ENCODE peak calls at places on chromosome 9, in ten cellular contexts. One of them, this sample, is unnamed.

GRCh38 chr9:134188421-134189166 is 24.2 kb upstream of the RNU6ATAC start:
- DNase-seq in activated naive CD4-positive, alpha-beta T cell treated with anti-CD3 and anti-CD28 coated beads, Interleukin-2, amount 10 ng/mL, durations not matched to agents 7 days and 5 days: no peak
- DNase-seq in nucleus accumbens: no peak
- DNase-seq in stimulated activated naive CD4-positive, alpha-beta T cell: no peak
- DNase-seq in EH: peak; percentile 19
- DNase-seq in AG08395: peak; percentile 34
- DNase-seq in body of pancreas: no peak
- DNase-seq in stimulated activated CD8-positive, alpha-beta memory T cell treated with anti-CD3 and anti-CD28 coated beads, Interleukin-7, amount 100 ng/mL, for 24 hours: no peak
- DNase-seq in GM12892: peak; percentile 6
- DNase-seq in stimulated activated effector memory CD8-positive, alpha-beta T cell treated with anti-CD3 and anti-CD28 coated beads, Interleukin-12 subunit alpha, Interleukin-12 subunit beta, amount 100 ng/mL, for 72 hours: no peak
- DNase-seq in this sample: no peak

GRCh38 chr9:135926402-135927194 is 19.3 kb upstream of the CAMSAP1 start:
- DNase-seq in nucleus accumbens: no peak
- DNase-seq in AG08395: peak; percentile 96
- DNase-seq in stimulated activated CD8-positive, alpha-beta memory T cell treated with anti-CD3 and anti-CD28 coated beads, Interleukin-7, amount 100 ng/mL, for 24 hours: peak; percentile 45
- DNase-seq in stimulated activated effector memory CD8-positive, alpha-beta T cell treated with anti-CD3 and anti-CD28 coated beads, Interleukin-12 subunit alpha, Interleukin-12 subunit beta, amount 100 ng/mL, for 72 hours: peak; percentile 65
- DNase-seq in EH: peak; percentile 94
- DNase-seq in GM12892: no peak
- DNase-seq in body of pancreas: no peak
- DNase-seq in stimulated activated naive CD4-positive, alpha-beta T cell: no peak
- DNase-seq in activated naive CD4-positive, alpha-beta T cell treated with anti-CD3 and anti-CD28 coated beads, Interleukin-2, amount 10 ng/mL, durations not matched to agents 7 days and 5 days: peak; percentile 41
- DNase-seq in this sample: peak; percentile 82

GRCh38 chr9:86193088-86193487 is 66.4 kb downstream of the C9orf153 start:
- DNase-seq in body of pancreas: no peak
- DNase-seq in activated naive CD4-positive, alpha-beta T cell treated with anti-CD3 and anti-CD28 coated beads, Interleukin-2, amount 10 ng/mL, durations not matched to agents 7 days and 5 days: no peak
- DNase-seq in nucleus accumbens: no peak
- DNase-seq in stimulated activated effector memory CD8-positive, alpha-beta T cell treated with anti-CD3 and anti-CD28 coated beads, Interleukin-12 subunit alpha, Interleukin-12 subunit beta, amount 100 ng/mL, for 72 hours: no peak
- DNase-seq in EH: no peak
- DNase-seq in stimulated activated naive CD4-positive, alpha-beta T cell: no peak
- DNase-seq in GM12892: no peak
- DNase-seq in AG08395: no peak
- DNase-seq in stimulated activated CD8-positive, alpha-beta memory T cell treated with anti-CD3 and anti-CD28 coated beads, Interleukin-7, amount 100 ng/mL, for 24 hours: no peak
- DNase-seq in this sample: no peak

GRCh38 chr9:95044731-95045508 is 272.6 kb downstream of the FANCC start:
- DNase-seq in nucleus accumbens: no peak
- DNase-seq in body of pancreas: peak; percentile 87
- DNase-seq in stimulated activated CD8-positive, alpha-beta memory T cell treated with anti-CD3 and anti-CD28 coated beads, Interleukin-7, amount 100 ng/mL, for 24 hours: no peak
- DNase-seq in stimulated activated effector memory CD8-positive, alpha-beta T cell treated with anti-CD3 and anti-CD28 coated beads, Interleukin-12 subunit alpha, Interleukin-12 subunit beta, amount 100 ng/mL, for 72 hours: no peak
- DNase-seq in activated naive CD4-positive, alpha-beta T cell treated with anti-CD3 and anti-CD28 coated beads, Interleukin-2, amount 10 ng/mL, durations not matched to agents 7 days and 5 days: no peak
- DNase-seq in GM12892: no peak
- DNase-seq in AG08395: no peak
- DNase-seq in stimulated activated naive CD4-positive, alpha-beta T cell: no peak
- DNase-seq in EH: peak; percentile 66
- DNase-seq in this sample: no peak

GRCh38 chr9:87830446-87830845 is 52.2 kb upstream of the SPATA31E1 start:
- DNase-seq in GM12892: no peak
- DNase-seq in stimulated activated naive CD4-positive, alpha-beta T cell: no peak
- DNase-seq in activated naive CD4-positive, alpha-beta T cell treated with anti-CD3 and anti-CD28 coated beads, Interleukin-2, amount 10 ng/mL, durations not matched to agents 7 days and 5 days: no peak
- DNase-seq in stimulated activated effector memory CD8-positive, alpha-beta T cell treated with anti-CD3 and anti-CD28 coated beads, Interleukin-12 subunit alpha, Interleukin-12 subunit beta, amount 100 ng/mL, for 72 hours: no peak
- DNase-seq in stimulated activated CD8-positive, alpha-beta memory T cell treated with anti-CD3 and anti-CD28 coated beads, Interleukin-7, amount 100 ng/mL, for 24 hours: no peak
- DNase-seq in body of pancreas: no peak
- DNase-seq in AG08395: no peak
- DNase-seq in nucleus accumbens: no peak
- DNase-seq in EH: no peak
- DNase-seq in this sample: no peak

GRCh38 chr9:128007566-128008138 is 26.9 kb upstream of the EEIG1 start:
- DNase-seq in stimulated activated effector memory CD8-positive, alpha-beta T cell treated with anti-CD3 and anti-CD28 coated beads, Interleukin-12 subunit alpha, Interleukin-12 subunit beta, amount 100 ng/mL, for 72 hours: peak; percentile 47
- DNase-seq in stimulated activated CD8-positive, alpha-beta memory T cell treated with anti-CD3 and anti-CD28 coated beads, Interleukin-7, amount 100 ng/mL, for 24 hours: peak; percentile 68
- DNase-seq in nucleus accumbens: no peak
- DNase-seq in activated naive CD4-positive, alpha-beta T cell treated with anti-CD3 and anti-CD28 coated beads, Interleukin-2, amount 10 ng/mL, durations not matched to agents 7 days and 5 days: peak; percentile 92
- DNase-seq in AG08395: peak; percentile 39
- DNase-seq in EH: peak; percentile 58
- DNase-seq in stimulated activated naive CD4-positive, alpha-beta T cell: peak; percentile 91
- DNase-seq in body of pancreas: peak; percentile 57
- DNase-seq in GM12892: peak; percentile 58
- DNase-seq in this sample: peak; percentile 63

GRCh38 chr9:100474082-100474949 is 1.4 kb downstream of the TMEFF1 start:
- DNase-seq in nucleus accumbens: no peak
- DNase-seq in body of pancreas: no peak
- DNase-seq in AG08395: no peak
- DNase-seq in stimulated activated CD8-positive, alpha-beta memory T cell treated with anti-CD3 and anti-CD28 coated beads, Interleukin-7, amount 100 ng/mL, for 24 hours: no peak
- DNase-seq in EH: peak; percentile 10
- DNase-seq in activated naive CD4-positive, alpha-beta T cell treated with anti-CD3 and anti-CD28 coated beads, Interleukin-2, amount 10 ng/mL, durations not matched to agents 7 days and 5 days: no peak
- DNase-seq in stimulated activated effector memory CD8-positive, alpha-beta T cell treated with anti-CD3 and anti-CD28 coated beads, Interleukin-12 subunit alpha, Interleukin-12 subunit beta, amount 100 ng/mL, for 72 hours: no peak
- DNase-seq in GM12892: no peak
- DNase-seq in stimulated activated naive CD4-positive, alpha-beta T cell: no peak
- DNase-seq in this sample: no peak

GRCh38 chr9:33234511-33235467 is 5.2 kb upstream of the SPINK4 start:
- DNase-seq in stimulated activated naive CD4-positive, alpha-beta T cell: no peak
- DNase-seq in nucleus accumbens: no peak
- DNase-seq in activated naive CD4-positive, alpha-beta T cell treated with anti-CD3 and anti-CD28 coated beads, Interleukin-2, amount 10 ng/mL, durations not matched to agents 7 days and 5 days: no peak
- DNase-seq in stimulated activated effector memory CD8-positive, alpha-beta T cell treated with anti-CD3 and anti-CD28 coated beads, Interleukin-12 subunit alpha, Interleukin-12 subunit beta, amount 100 ng/mL, for 72 hours: no peak
- DNase-seq in body of pancreas: peak; percentile 50
- DNase-seq in EH: peak; percentile 40
- DNase-seq in GM12892: no peak
- DNase-seq in AG08395: no peak
- DNase-seq in stimulated activated CD8-positive, alpha-beta memory T cell treated with anti-CD3 and anti-CD28 coated beads, Interleukin-7, amount 100 ng/mL, for 24 hours: no peak
- DNase-seq in this sample: no peak

GRCh38 chr9:69496803-69497450 is 171.9 kb downstream of the ENTREP1 start:
- DNase-seq in AG08395: no peak
- DNase-seq in EH: no peak
- DNase-seq in stimulated activated CD8-positive, alpha-beta memory T cell treated with anti-CD3 and anti-CD28 coated beads, Interleukin-7, amount 100 ng/mL, for 24 hours: no peak
- DNase-seq in stimulated activated naive CD4-positive, alpha-beta T cell: no peak
- DNase-seq in nucleus accumbens: no peak
- DNase-seq in GM12892: no peak
- DNase-seq in body of pancreas: no peak
- DNase-seq in stimulated activated effector memory CD8-positive, alpha-beta T cell treated with anti-CD3 and anti-CD28 coated beads, Interleukin-12 subunit alpha, Interleukin-12 subunit beta, amount 100 ng/mL, for 72 hours: no peak
- DNase-seq in activated naive CD4-positive, alpha-beta T cell treated with anti-CD3 and anti-CD28 coated beads, Interleukin-2, amount 10 ng/mL, durations not matched to agents 7 days and 5 days: no peak
- DNase-seq in this sample: no peak

GRCh38 chr9:73233359-73233758 is 81.7 kb downstream of the ANXA1 start:
- DNase-seq in nucleus accumbens: no peak
- DNase-seq in activated naive CD4-positive, alpha-beta T cell treated with anti-CD3 and anti-CD28 coated beads, Interleukin-2, amount 10 ng/mL, durations not matched to agents 7 days and 5 days: no peak
- DNase-seq in body of pancreas: no peak
- DNase-seq in EH: no peak
- DNase-seq in stimulated activated effector memory CD8-positive, alpha-beta T cell treated with anti-CD3 and anti-CD28 coated beads, Interleukin-12 subunit alpha, Interleukin-12 subunit beta, amount 100 ng/mL, for 72 hours: no peak
- DNase-seq in stimulated activated naive CD4-positive, alpha-beta T cell: no peak
- DNase-seq in AG08395: no peak
- DNase-seq in stimulated activated CD8-positive, alpha-beta memory T cell treated with anti-CD3 and anti-CD28 coated beads, Interleukin-7, amount 100 ng/mL, for 24 hours: no peak
- DNase-seq in GM12892: no peak
- DNase-seq in this sample: no peak

GRCh38 chr9:21690561-21690960 is 111.9 kb upstream of the MTAP start:
- DNase-seq in GM12892: no peak
- DNase-seq in nucleus accumbens: no peak
- DNase-seq in stimulated activated naive CD4-positive, alpha-beta T cell: no peak
- DNase-seq in stimulated activated CD8-positive, alpha-beta memory T cell treated with anti-CD3 and anti-CD28 coated beads, Interleukin-7, amount 100 ng/mL, for 24 hours: no peak
- DNase-seq in EH: peak; percentile 58
- DNase-seq in stimulated activated effector memory CD8-positive, alpha-beta T cell treated with anti-CD3 and anti-CD28 coated beads, Interleukin-12 subunit alpha, Interleukin-12 subunit beta, amount 100 ng/mL, for 72 hours: no peak
- DNase-seq in AG08395: peak; percentile 28
- DNase-seq in body of pancreas: no peak
- DNase-seq in activated naive CD4-positive, alpha-beta T cell treated with anti-CD3 and anti-CD28 coated beads, Interleukin-2, amount 10 ng/mL, durations not matched to agents 7 days and 5 days: no peak
- DNase-seq in this sample: peak; percentile 88

GRCh38 chr9:132410642-132411041 is 631 bp downstream of the CFAP77 start:
- DNase-seq in activated naive CD4-positive, alpha-beta T cell treated with anti-CD3 and anti-CD28 coated beads, Interleukin-2, amount 10 ng/mL, durations not matched to agents 7 days and 5 days: peak; percentile 43
- DNase-seq in stimulated activated effector memory CD8-positive, alpha-beta T cell treated with anti-CD3 and anti-CD28 coated beads, Interleukin-12 subunit alpha, Interleukin-12 subunit beta, amount 100 ng/mL, for 72 hours: no peak
- DNase-seq in nucleus accumbens: no peak
- DNase-seq in GM12892: no peak
- DNase-seq in stimulated activated naive CD4-positive, alpha-beta T cell: no peak
- DNase-seq in body of pancreas: no peak
- DNase-seq in stimulated activated CD8-positive, alpha-beta memory T cell treated with anti-CD3 and anti-CD28 coated beads, Interleukin-7, amount 100 ng/mL, for 24 hours: no peak
- DNase-seq in EH: no peak
- DNase-seq in AG08395: no peak
- DNase-seq in this sample: no peak

GRCh38 chr9:83722726-83723495 is 15.2 kb upstream of the UBQLN1 start:
- DNase-seq in stimulated activated naive CD4-positive, alpha-beta T cell: no peak
- DNase-seq in stimulated activated effector memory CD8-positive, alpha-beta T cell treated with anti-CD3 and anti-CD28 coated beads, Interleukin-12 subunit alpha, Interleukin-12 subunit beta, amount 100 ng/mL, for 72 hours: no peak
- DNase-seq in GM12892: no peak
- DNase-seq in stimulated activated CD8-positive, alpha-beta memory T cell treated with anti-CD3 and anti-CD28 coated beads, Interleukin-7, amount 100 ng/mL, for 24 hours: no peak
- DNase-seq in EH: no peak
- DNase-seq in body of pancreas: no peak
- DNase-seq in activated naive CD4-positive, alpha-beta T cell treated with anti-CD3 and anti-CD28 coated beads, Interleukin-2, amount 10 ng/mL, durations not matched to agents 7 days and 5 days: no peak
- DNase-seq in AG08395: no peak
- DNase-seq in nucleus accumbens: no peak
- DNase-seq in this sample: peak; percentile 11

GRCh38 chr9:105146677-105147076 is 97.8 kb upstream of the SLC44A1 start:
- DNase-seq in stimulated activated naive CD4-positive, alpha-beta T cell: no peak
- DNase-seq in AG08395: no peak
- DNase-seq in body of pancreas: no peak
- DNase-seq in GM12892: no peak
- DNase-seq in activated naive CD4-positive, alpha-beta T cell treated with anti-CD3 and anti-CD28 coated beads, Interleukin-2, amount 10 ng/mL, durations not matched to agents 7 days and 5 days: no peak
- DNase-seq in nucleus accumbens: no peak
- DNase-seq in stimulated activated CD8-positive, alpha-beta memory T cell treated with anti-CD3 and anti-CD28 coated beads, Interleukin-7, amount 100 ng/mL, for 24 hours: no peak
- DNase-seq in stimulated activated effector memory CD8-positive, alpha-beta T cell treated with anti-CD3 and anti-CD28 coated beads, Interleukin-12 subunit alpha, Interleukin-12 subunit beta, amount 100 ng/mL, for 72 hours: no peak
- DNase-seq in EH: peak; percentile 38
- DNase-seq in this sample: no peak

GRCh38 chr9:82584349-82584846 is 478.5 kb downstream of the RASEF start:
- DNase-seq in EH: peak; percentile 26
- DNase-seq in stimulated activated CD8-positive, alpha-beta memory T cell treated with anti-CD3 and anti-CD28 coated beads, Interleukin-7, amount 100 ng/mL, for 24 hours: no peak
- DNase-seq in AG08395: no peak
- DNase-seq in body of pancreas: no peak
- DNase-seq in stimulated activated effector memory CD8-positive, alpha-beta T cell treated with anti-CD3 and anti-CD28 coated beads, Interleukin-12 subunit alpha, Interleukin-12 subunit beta, amount 100 ng/mL, for 72 hours: no peak
- DNase-seq in stimulated activated naive CD4-positive, alpha-beta T cell: no peak
- DNase-seq in nucleus accumbens: no peak
- DNase-seq in GM12892: no peak
- DNase-seq in activated naive CD4-positive, alpha-beta T cell treated with anti-CD3 and anti-CD28 coated beads, Interleukin-2, amount 10 ng/mL, durations not matched to agents 7 days and 5 days: no peak
- DNase-seq in this sample: peak; percentile 26

GRCh38 chr9:70081120-70081495 is 37.5 kb downstream of the MAMDC2 start:
- DNase-seq in EH: peak; percentile 80
- DNase-seq in GM12892: no peak
- DNase-seq in body of pancreas: no peak
- DNase-seq in nucleus accumbens: no peak
- DNase-seq in stimulated activated effector memory CD8-positive, alpha-beta T cell treated with anti-CD3 and anti-CD28 coated beads, Interleukin-12 subunit alpha, Interleukin-12 subunit beta, amount 100 ng/mL, for 72 hours: no peak
- DNase-seq in stimulated activated CD8-positive, alpha-beta memory T cell treated with anti-CD3 and anti-CD28 coated beads, Interleukin-7, amount 100 ng/mL, for 24 hours: no peak
- DNase-seq in activated naive CD4-positive, alpha-beta T cell treated with anti-CD3 and anti-CD28 coated beads, Interleukin-2, amount 10 ng/mL, durations not matched to agents 7 days and 5 days: no peak
- DNase-seq in AG08395: no peak
- DNase-seq in stimulated activated naive CD4-positive, alpha-beta T cell: no peak
- DNase-seq in this sample: peak; percentile 91

GRCh38 chr9:78592866-78593265 is 295.9 kb downstream of the PSAT1 start:
- DNase-seq in stimulated activated effector memory CD8-positive, alpha-beta T cell treated with anti-CD3 and anti-CD28 coated beads, Interleukin-12 subunit alpha, Interleukin-12 subunit beta, amount 100 ng/mL, for 72 hours: no peak
- DNase-seq in GM12892: no peak
- DNase-seq in activated naive CD4-positive, alpha-beta T cell treated with anti-CD3 and anti-CD28 coated beads, Interleukin-2, amount 10 ng/mL, durations not matched to agents 7 days and 5 days: no peak
- DNase-seq in nucleus accumbens: no peak
- DNase-seq in stimulated activated CD8-positive, alpha-beta memory T cell treated with anti-CD3 and anti-CD28 coated beads, Interleukin-7, amount 100 ng/mL, for 24 hours: no peak
- DNase-seq in EH: peak; percentile 94
- DNase-seq in AG08395: peak; percentile 47
- DNase-seq in stimulated activated naive CD4-positive, alpha-beta T cell: no peak
- DNase-seq in body of pancreas: no peak
- DNase-seq in this sample: peak; percentile 75

GRCh38 chr9:135065151-135065550 is 22.3 kb upstream of the OLFM1 start:
- DNase-seq in stimulated activated naive CD4-positive, alpha-beta T cell: no peak
- DNase-seq in AG08395: no peak
- DNase-seq in stimulated activated CD8-positive, alpha-beta memory T cell treated with anti-CD3 and anti-CD28 coated beads, Interleukin-7, amount 100 ng/mL, for 24 hours: no peak
- DNase-seq in nucleus accumbens: no peak
- DNase-seq in stimulated activated effector memory CD8-positive, alpha-beta T cell treated with anti-CD3 and anti-CD28 coated beads, Interleukin-12 subunit alpha, Interleukin-12 subunit beta, amount 100 ng/mL, for 72 hours: no peak
- DNase-seq in activated naive CD4-positive, alpha-beta T cell treated with anti-CD3 and anti-CD28 coated beads, Interleukin-2, amount 10 ng/mL, durations not matched to agents 7 days and 5 days: no peak
- DNase-seq in GM12892: no peak
- DNase-seq in EH: no peak
- DNase-seq in body of pancreas: peak; percentile 5
- DNase-seq in this sample: no peak

GRCh38 chr9:14193338-14193980 is 120.5 kb downstream of the NFIB start:
- DNase-seq in AG08395: no peak
- DNase-seq in GM12892: no peak
- DNase-seq in stimulated activated effector memory CD8-positive, alpha-beta T cell treated with anti-CD3 and anti-CD28 coated beads, Interleukin-12 subunit alpha, Interleukin-12 subunit beta, amount 100 ng/mL, for 72 hours: no peak
- DNase-seq in body of pancreas: no peak
- DNase-seq in activated naive CD4-positive, alpha-beta T cell treated with anti-CD3 and anti-CD28 coated beads, Interleukin-2, amount 10 ng/mL, durations not matched to agents 7 days and 5 days: no peak
- DNase-seq in nucleus accumbens: no peak
- DNase-seq in stimulated activated naive CD4-positive, alpha-beta T cell: no peak
- DNase-seq in EH: no peak
- DNase-seq in stimulated activated CD8-positive, alpha-beta memory T cell treated with anti-CD3 and anti-CD28 coated beads, Interleukin-7, amount 100 ng/mL, for 24 hours: no peak
- DNase-seq in this sample: no peak

GRCh38 chr9:73683862-73684591 is 532.4 kb downstream of the ANXA1 start:
- DNase-seq in AG08395: peak; percentile 13
- DNase-seq in body of pancreas: no peak
- DNase-seq in GM12892: no peak
- DNase-seq in stimulated activated CD8-positive, alpha-beta memory T cell treated with anti-CD3 and anti-CD28 coated beads, Interleukin-7, amount 100 ng/mL, for 24 hours: no peak
- DNase-seq in stimulated activated naive CD4-positive, alpha-beta T cell: no peak
- DNase-seq in EH: peak; percentile 48
- DNase-seq in stimulated activated effector memory CD8-positive, alpha-beta T cell treated with anti-CD3 and anti-CD28 coated beads, Interleukin-12 subunit alpha, Interleukin-12 subunit beta, amount 100 ng/mL, for 72 hours: no peak
- DNase-seq in activated naive CD4-positive, alpha-beta T cell treated with anti-CD3 and anti-CD28 coated beads, Interleukin-2, amount 10 ng/mL, durations not matched to agents 7 days and 5 days: no peak
- DNase-seq in nucleus accumbens: no peak
- DNase-seq in this sample: peak; percentile 57

GRCh38 chr9:110919609-110920008 is 118.7 kb downstream of the LPAR1 start:
- DNase-seq in stimulated activated CD8-positive, alpha-beta memory T cell treated with anti-CD3 and anti-CD28 coated beads, Interleukin-7, amount 100 ng/mL, for 24 hours: no peak
- DNase-seq in nucleus accumbens: no peak
- DNase-seq in AG08395: peak; percentile 76
- DNase-seq in EH: peak; percentile 96
- DNase-seq in stimulated activated naive CD4-positive, alpha-beta T cell: no peak
- DNase-seq in stimulated activated effector memory CD8-positive, alpha-beta T cell treated with anti-CD3 and anti-CD28 coated beads, Interleukin-12 subunit alpha, Interleukin-12 subunit beta, amount 100 ng/mL, for 72 hours: no peak
- DNase-seq in body of pancreas: no peak
- DNase-seq in activated naive CD4-positive, alpha-beta T cell treated with anti-CD3 and anti-CD28 coated beads, Interleukin-2, amount 10 ng/mL, durations not matched to agents 7 days and 5 days: no peak
- DNase-seq in GM12892: no peak
- DNase-seq in this sample: peak; percentile 79

GRCh38 chr9:100070071-100070470 is 28.7 kb downstream of the ERP44 start:
- DNase-seq in body of pancreas: no peak
- DNase-seq in GM12892: no peak
- DNase-seq in activated naive CD4-positive, alpha-beta T cell treated with anti-CD3 and anti-CD28 coated beads, Interleukin-2, amount 10 ng/mL, durations not matched to agents 7 days and 5 days: no peak
- DNase-seq in stimulated activated naive CD4-positive, alpha-beta T cell: no peak
- DNase-seq in AG08395: no peak
- DNase-seq in nucleus accumbens: no peak
- DNase-seq in EH: no peak
- DNase-seq in stimulated activated effector memory CD8-positive, alpha-beta T cell treated with anti-CD3 and anti-CD28 coated beads, Interleukin-12 subunit alpha, Interleukin-12 subunit beta, amount 100 ng/mL, for 72 hours: no peak
- DNase-seq in stimulated activated CD8-positive, alpha-beta memory T cell treated with anti-CD3 and anti-CD28 coated beads, Interleukin-7, amount 100 ng/mL, for 24 hours: no peak
- DNase-seq in this sample: no peak

GRCh38 chr9:79477955-79478751 is 93.6 kb upstream of the TLE4 start:
- DNase-seq in stimulated activated CD8-positive, alpha-beta memory T cell treated with anti-CD3 and anti-CD28 coated beads, Interleukin-7, amount 100 ng/mL, for 24 hours: no peak
- DNase-seq in stimulated activated effector memory CD8-positive, alpha-beta T cell treated with anti-CD3 and anti-CD28 coated beads, Interleukin-12 subunit alpha, Interleukin-12 subunit beta, amount 100 ng/mL, for 72 hours: no peak
- DNase-seq in body of pancreas: peak; percentile 15
- DNase-seq in GM12892: no peak
- DNase-seq in activated naive CD4-positive, alpha-beta T cell treated with anti-CD3 and anti-CD28 coated beads, Interleukin-2, amount 10 ng/mL, durations not matched to agents 7 days and 5 days: peak; percentile 20
- DNase-seq in EH: peak; percentile 24
- DNase-seq in AG08395: peak; percentile 9
- DNase-seq in nucleus accumbens: peak; percentile 6
- DNase-seq in stimulated activated naive CD4-positive, alpha-beta T cell: peak; percentile 3
- DNase-seq in this sample: peak; percentile 20

GRCh38 chr9:35424356-35425352 is 65.3 kb upstream of the RUSC2 start:
- DNase-seq in GM12892: no peak
- DNase-seq in body of pancreas: no peak
- DNase-seq in stimulated activated CD8-positive, alpha-beta memory T cell treated with anti-CD3 and anti-CD28 coated beads, Interleukin-7, amount 100 ng/mL, for 24 hours: no peak
- DNase-seq in activated naive CD4-positive, alpha-beta T cell treated with anti-CD3 and anti-CD28 coated beads, Interleukin-2, amount 10 ng/mL, durations not matched to agents 7 days and 5 days: no peak
- DNase-seq in stimulated activated naive CD4-positive, alpha-beta T cell: no peak
- DNase-seq in nucleus accumbens: no peak
- DNase-seq in EH: no peak
- DNase-seq in stimulated activated effector memory CD8-positive, alpha-beta T cell treated with anti-CD3 and anti-CD28 coated beads, Interleukin-12 subunit alpha, Interleukin-12 subunit beta, amount 100 ng/mL, for 72 hours: no peak
- DNase-seq in AG08395: no peak
- DNase-seq in this sample: no peak

GRCh38 chr9:129891519-129891918 is 56.3 kb downstream of the USP20 start:
- DNase-seq in AG08395: no peak
- DNase-seq in stimulated activated naive CD4-positive, alpha-beta T cell: no peak
- DNase-seq in EH: no peak
- DNase-seq in nucleus accumbens: no peak
- DNase-seq in body of pancreas: no peak
- DNase-seq in stimulated activated CD8-positive, alpha-beta memory T cell treated with anti-CD3 and anti-CD28 coated beads, Interleukin-7, amount 100 ng/mL, for 24 hours: no peak
- DNase-seq in activated naive CD4-positive, alpha-beta T cell treated with anti-CD3 and anti-CD28 coated beads, Interleukin-2, amount 10 ng/mL, durations not matched to agents 7 days and 5 days: no peak
- DNase-seq in GM12892: no peak
- DNase-seq in stimulated activated effector memory CD8-positive, alpha-beta T cell treated with anti-CD3 and anti-CD28 coated beads, Interleukin-12 subunit alpha, Interleukin-12 subunit beta, amount 100 ng/mL, for 72 hours: no peak
- DNase-seq in this sample: no peak

GRCh38 chr9:94443039-94443722 is 111.7 kb upstream of the PCAT7 start:
- DNase-seq in GM12892: no peak
- DNase-seq in stimulated activated CD8-positive, alpha-beta memory T cell treated with anti-CD3 and anti-CD28 coated beads, Interleukin-7, amount 100 ng/mL, for 24 hours: no peak
- DNase-seq in activated naive CD4-positive, alpha-beta T cell treated with anti-CD3 and anti-CD28 coated beads, Interleukin-2, amount 10 ng/mL, durations not matched to agents 7 days and 5 days: no peak
- DNase-seq in stimulated activated effector memory CD8-positive, alpha-beta T cell treated with anti-CD3 and anti-CD28 coated beads, Interleukin-12 subunit alpha, Interleukin-12 subunit beta, amount 100 ng/mL, for 72 hours: no peak
- DNase-seq in EH: no peak
- DNase-seq in AG08395: no peak
- DNase-seq in nucleus accumbens: no peak
- DNase-seq in body of pancreas: no peak
- DNase-seq in stimulated activated naive CD4-positive, alpha-beta T cell: no peak
- DNase-seq in this sample: no peak

GRCh38 chr9:97386733-97387503 is 25.0 kb upstream of the TDRD7 start:
- DNase-seq in GM12892: peak; percentile 66
- DNase-seq in EH: peak; percentile 69
- DNase-seq in stimulated activated effector memory CD8-positive, alpha-beta T cell treated with anti-CD3 and anti-CD28 coated beads, Interleukin-12 subunit alpha, Interleukin-12 subunit beta, amount 100 ng/mL, for 72 hours: peak; percentile 85
- DNase-seq in stimulated activated naive CD4-positive, alpha-beta T cell: peak; percentile 54
- DNase-seq in nucleus accumbens: peak; percentile 41
- DNase-seq in stimulated activated CD8-positive, alpha-beta memory T cell treated with anti-CD3 and anti-CD28 coated beads, Interleukin-7, amount 100 ng/mL, for 24 hours: peak; percentile 75
- DNase-seq in AG08395: peak; percentile 83
- DNase-seq in activated naive CD4-positive, alpha-beta T cell treated with anti-CD3 and anti-CD28 coated beads, Interleukin-2, amount 10 ng/mL, durations not matched to agents 7 days and 5 days: peak; percentile 79
- DNase-seq in body of pancreas: peak; percentile 82
- DNase-seq in this sample: peak; percentile 41

GRCh38 chr9:31541626-31542025 is 842.8 kb upstream of the ACO1 start:
- DNase-seq in stimulated activated effector memory CD8-positive, alpha-beta T cell treated with anti-CD3 and anti-CD28 coated beads, Interleukin-12 subunit alpha, Interleukin-12 subunit beta, amount 100 ng/mL, for 72 hours: no peak
- DNase-seq in activated naive CD4-positive, alpha-beta T cell treated with anti-CD3 and anti-CD28 coated beads, Interleukin-2, amount 10 ng/mL, durations not matched to agents 7 days and 5 days: no peak
- DNase-seq in nucleus accumbens: no peak
- DNase-seq in GM12892: no peak
- DNase-seq in stimulated activated naive CD4-positive, alpha-beta T cell: no peak
- DNase-seq in stimulated activated CD8-positive, alpha-beta memory T cell treated with anti-CD3 and anti-CD28 coated beads, Interleukin-7, amount 100 ng/mL, for 24 hours: no peak
- DNase-seq in body of pancreas: no peak
- DNase-seq in EH: no peak
- DNase-seq in AG08395: no peak
- DNase-seq in this sample: no peak

This sample was measured in astrocyte.